ENCODE peak calls at places on chromosomes 11 and 22, in four cellular contexts. B, Z, R and W are unnamed samples.

GRCh38 chr22:25484498-25484897 is 80.0 kb upstream of the GRK3 start:
- DNase-seq in B (no peak), Z (no peak), R (no peak), W (no peak)

GRCh38 chr11:62707277-62707771 is at the start of the genes BSCL2 and GNG3:
- DNase-seq in B (no peak), Z (no peak), R (peak), W (peak)

GRCh38 chr22:22928666-22929380 is 41.2 kb downstream of the IGLL5 start:
- DNase-seq in B (no peak), Z (peak), R (peak), W (no peak)

GRCh38 chr11:94725071-94725470 is 43.1 kb upstream of the AMOTL1 start:
- DNase-seq in B (no peak), Z (no peak), R (no peak), W (no peak)

GRCh38 chr22:40181323-40181722 is 3.6 kb downstream of the TNRC6B start:
- DNase-seq in B (peak), Z (no peak), R (no peak), W (no peak)

GRCh38 chr11:73113426-73113825 is 28.7 kb downstream of the FCHSD2 start:
- DNase-seq in B (no peak), Z (no peak), R (no peak), W (no peak)

GRCh38 chr11:69941546-69942332 is 122.5 kb upstream of the FGF3 start:
- DNase-seq in B (no peak), Z (no peak), R (peak), W (no peak)

GRCh38 chr11:33987975-33988580 is 63.5 kb upstream of the CAPRIN1 start:
- DNase-seq in B (no peak), Z (peak), R (peak), W (no peak)

GRCh38 chr11:46837860-46838259 is 8.2 kb downstream of the CKAP5 start:
- DNase-seq in B (no peak), Z (no peak), R (no peak), W (no peak)

GRCh38 chr22:38046070-38046748 is 11.0 kb upstream of the PICK1 start:
- DNase-seq in B (no peak), Z (no peak), R (no peak), W (no peak)

GRCh38 chr11:64005691-64006090 is 19.5 kb downstream of the OTUB1 start:
- DNase-seq in B (no peak), Z (no peak), R (no peak), W (no peak)

GRCh38 chr22:19937616-19938473 is 3.7 kb upstream of the COMT start:
- DNase-seq in B (no peak), Z (no peak), R (peak), W (no peak)

GRCh38 chr11:62001450-62002178 is 34.2 kb upstream of the FTH1 start:
- DNase-seq in B (no peak), Z (peak), R (no peak), W (no peak)

GRCh38 chr11:1303973-1304372 is 5.5 kb downstream of the TOLLIP start:
- DNase-seq in B (peak), Z (peak), R (peak), W (peak)

GRCh38 chr11:69356703-69357457 is 62.9 kb downstream of the MYEOV start:
- DNase-seq in B (peak), Z (peak), R (no peak), W (peak)

GRCh38 chr11:41446566-41446965 is 12.9 kb downstream of the LRRC4C start:
- DNase-seq in B (no peak), Z (no peak), R (no peak), W (no peak)

GRCh38 chr22:17563936-17564391 is 666 bp downstream of the SLC25A18 start:
- DNase-seq in B (no peak), Z (peak), R (no peak), W (no peak)

DNA sequence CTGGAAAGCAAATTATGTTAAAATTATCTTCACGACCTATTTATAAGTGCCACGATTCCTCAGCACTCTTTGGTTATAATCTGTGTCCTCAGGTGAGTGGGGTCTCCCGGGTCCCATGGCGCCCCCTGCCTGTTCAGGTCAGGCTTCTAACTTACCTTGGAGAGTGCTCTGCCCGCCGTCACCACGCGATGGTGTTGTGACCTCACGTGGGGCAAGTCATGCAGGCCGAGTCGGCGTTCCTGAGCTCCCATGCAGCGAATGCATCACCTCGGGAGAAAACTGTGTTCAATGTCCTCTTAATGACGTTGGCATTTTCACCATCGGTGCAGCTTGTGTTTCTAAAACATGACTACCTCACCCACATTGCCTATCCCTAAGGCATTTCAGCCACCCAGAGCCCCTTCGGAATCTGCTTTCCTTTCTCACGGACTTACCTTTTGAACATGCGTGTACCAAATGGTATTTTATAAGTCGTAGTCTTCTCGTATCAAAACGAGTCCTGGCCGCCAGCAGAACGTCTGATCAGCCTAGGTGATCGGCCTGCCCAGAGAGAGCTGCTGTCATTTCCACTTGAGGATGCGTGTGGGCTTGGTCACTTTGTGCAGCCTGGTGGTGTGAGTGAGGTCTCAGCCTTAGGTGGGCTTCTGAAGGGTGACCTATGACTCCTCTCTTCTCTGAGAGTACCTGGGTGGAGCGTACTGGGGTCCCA is 64.8 kb downstream of the TBC1D22A start:
- DNase-seq in B (no peak), Z (no peak), R (no peak), W (no peak)
- TF ChIP-seq CTCF in B (peak), Z (no peak), R (no peak), W (peak)

DNA sequence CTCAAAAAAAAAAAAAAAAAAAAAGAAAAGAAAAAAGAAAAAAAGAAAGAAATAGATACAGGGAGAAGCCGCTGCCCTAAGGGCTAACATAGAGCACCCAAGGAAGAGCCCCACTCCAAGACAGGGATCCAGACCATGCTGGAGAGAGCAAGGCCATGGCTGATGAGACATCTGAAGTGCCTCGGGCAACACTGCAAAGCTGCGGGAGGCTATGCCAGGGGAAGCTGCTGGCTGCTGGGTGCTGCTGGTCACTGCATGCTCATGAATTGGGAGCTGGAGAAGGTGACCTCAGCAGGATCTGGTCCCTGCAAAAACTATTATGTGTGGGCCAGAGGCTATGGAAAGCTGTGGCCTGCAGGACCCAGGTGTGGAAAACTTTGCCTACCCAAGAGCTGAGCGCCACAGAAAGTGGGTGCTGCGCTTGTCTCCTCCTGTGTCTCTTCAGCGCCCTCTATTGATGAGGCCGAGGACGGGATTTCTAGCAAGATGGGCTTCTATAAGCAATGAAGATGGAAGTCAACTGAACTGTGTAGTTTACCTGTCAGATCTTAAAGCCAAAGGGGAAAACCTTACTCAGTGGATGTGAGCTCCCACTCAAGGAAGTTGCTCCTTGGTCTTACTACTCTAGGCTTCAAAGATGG is 17.3 kb upstream of the SLC29A2 start:
- DNase-seq in B (no peak), Z (peak), R (peak), W (no peak)
- TF ChIP-seq CTCF in B (peak), Z (peak), R (peak), W (peak)

GRCh38 chr22:42617155-42617983 is 2.7 kb upstream of the POLDIP3 start:
- DNase-seq in B (no peak), Z (no peak), R (no peak), W (no peak)

GRCh38 chr22:42612336-42612735 is 2.3 kb downstream of the POLDIP3 start:
- DNase-seq in B (no peak), Z (no peak), R (no peak), W (no peak)

GRCh38 chr22:42615092-42615859 is 593 bp upstream of the POLDIP3 start:
- DNase-seq in B (peak), Z (peak), R (peak), W (peak)

GRCh38 chr22:42613869-42614268 is 814 bp downstream of the POLDIP3 start:
- DNase-seq in B (no peak), Z (peak), R (no peak), W (no peak)

DNA sequence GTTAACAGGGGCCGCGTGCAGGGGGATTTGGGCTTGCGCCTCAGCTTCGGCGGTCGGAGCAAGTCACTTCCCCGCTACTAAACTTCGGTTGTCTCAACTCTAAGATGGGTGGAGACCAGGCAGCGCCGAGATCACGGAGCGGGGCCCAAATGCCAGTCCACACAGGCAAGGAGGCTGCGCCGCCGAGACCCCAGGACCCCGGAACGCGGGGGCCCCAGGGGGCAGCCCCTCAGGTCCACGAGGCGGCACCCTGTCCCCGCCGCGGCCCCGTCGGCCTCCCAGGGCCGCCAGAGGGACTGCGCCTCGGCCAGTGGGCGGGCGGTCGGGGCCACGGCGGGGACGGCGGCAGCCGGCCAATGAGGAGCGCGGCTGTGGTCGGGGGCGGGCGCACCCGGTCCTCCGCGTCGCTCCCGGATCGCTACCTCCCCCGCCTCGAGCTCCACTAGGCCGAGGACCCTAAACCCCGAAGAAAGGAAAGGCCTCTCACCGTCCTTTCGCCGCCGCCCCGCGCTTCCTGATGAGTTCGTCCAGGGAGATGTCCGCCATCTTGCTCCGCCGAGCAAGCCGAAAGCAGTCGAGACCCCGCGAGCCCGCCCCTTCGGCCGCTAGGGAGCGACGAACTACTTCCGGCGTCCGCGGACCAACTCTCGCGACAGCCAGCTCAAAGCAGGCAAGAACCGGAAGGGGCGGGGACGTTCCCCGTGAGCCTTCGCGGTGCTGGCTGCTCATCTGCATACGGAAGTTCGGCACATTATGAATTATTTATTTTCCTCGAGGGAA is at the start of gene POLDIP3:
- DNase-seq in B (peak), Z (peak), R (peak), W (peak)
- TF ChIP-seq CTCF in B (peak), Z (no peak), R (peak), W (no peak)

DNA sequence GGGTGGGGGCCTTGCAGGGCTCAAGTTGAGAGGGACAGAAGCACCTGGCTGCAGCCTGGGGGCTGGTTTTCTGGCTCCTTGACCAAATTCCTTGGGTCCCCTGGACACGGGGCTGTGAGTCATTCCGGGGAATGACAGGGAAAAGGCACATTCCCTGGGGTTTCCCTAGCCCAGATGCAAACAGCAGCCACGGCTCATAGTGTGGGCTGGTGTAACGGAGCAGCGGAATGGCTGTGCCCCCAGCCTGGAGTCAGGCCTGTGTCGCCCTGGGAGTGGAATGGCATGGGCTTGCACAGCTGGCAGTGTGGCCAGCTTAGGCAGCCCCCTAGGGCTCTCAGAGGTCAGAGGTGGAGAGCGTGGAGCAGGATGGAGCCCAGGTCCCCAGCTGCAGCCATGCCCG is 77.6 kb upstream of the KCNQ1OT1 start:
- DNase-seq in B (peak), Z (no peak), R (no peak), W (no peak)
- TF ChIP-seq CTCF in B (no peak), Z (no peak), R (no peak), W (no peak)